ENCODE peak calls at places on chromosomes 7 and 10, in seven cellular contexts. M is lower leg skin; Q is iris pigment epithelial cell; B is effector memory CD8-positive, alpha-beta T cell; P is effector CD4-positive, alpha-beta T cell; G is activated T-cell treated with anti-CD3 and anti-CD28 coated beads for 1 hour; U is NCI-H1105 treated with DMSO at 0.1 percent for 48 hours. A is an unnamed sample.

GRCh38 chr7:44964831-44965440 is 13.9 kb downstream of the MYO1G start:
- DNase-seq in M (peak; percentile 40), G (no peak), B (no peak), Q (no peak), P (no peak), U (no peak), A (no peak)

GRCh38 chr10:35378547-35379210 is 42.4 kb downstream of the CCNY start:
- DNase-seq in U (no peak), B (no peak), G (no peak), M (no peak), P (no peak), Q (peak; percentile 74), A (no peak)

GRCh38 chr7:41113663-41114062 is 589.2 kb downstream of the INHBA start:
- DNase-seq in U (no peak), G (no peak), B (no peak), Q (no peak), M (no peak), P (no peak), A (no peak)

GRCh38 chr7:309586-310228 is 19.7 kb downstream of the FOXL3 start:
- DNase-seq in G (no peak), B (no peak), Q (no peak), P (no peak), U (no peak), M (no peak), A (no peak)

GRCh38 chr10:110530131-110530831 is 32.6 kb downstream of the DUSP5 start:
- DNase-seq in Q (peak; percentile 80), B (no peak), G (no peak), M (peak; percentile 92), U (peak; percentile 0), P (no peak), A (no peak)

GRCh38 chr7:80078159-80078731 is 56.4 kb upstream of the GNAI1 start:
- DNase-seq in M (no peak), U (peak; percentile 59), Q (peak; percentile 67), B (no peak), P (no peak), G (no peak), A (no peak)

GRCh38 chr7:52917982-52918578 is 117.4 kb upstream of the POM121L12 start:
- DNase-seq in P (no peak), U (peak; percentile 4), G (no peak), M (no peak), B (no peak), Q (peak; percentile 1), A (no peak)

GRCh38 chr10:101140084-101140949 is 9.2 kb downstream of the TLX1 start:
- DNase-seq in G (no peak), M (no peak), U (no peak), P (no peak), B (no peak), Q (no peak), A (no peak)

GRCh38 chr10:625335-625699 is 64.2 kb downstream of the DIP2C start:
- DNase-seq in U (no peak), G (no peak), B (no peak), M (no peak), P (no peak), Q (no peak), A (no peak)

GRCh38 chr10:88253622-88254021 is 329.5 kb downstream of the RNLS start:
- DNase-seq in Q (no peak), G (no peak), M (no peak), U (no peak), B (no peak), P (no peak), A (no peak)

A was measured in T-helper 22 cell.